ENCODE peak calls at places on chromosomes 7 and 10, in four cellular contexts. D is CD4-positive, alpha-beta memory T cell; U is NAMALWA; A is breast epithelium. L is an unnamed sample.

GRCh38 chr7:134473861-134474291 is 15.0 kb upstream of the AKR1B1 start:
- DNase-seq in D (no peak), A (no peak), U (no peak), L (no peak)

GRCh38 chr10:76868088-76868949 is 769.3 kb downstream of the KCNMA1 start:
- DNase-seq in A (no peak), D (no peak), U (no peak), L (no peak)

GRCh38 chr7:120993011-120993574 is 4.6 kb downstream of the CPED1 start:
- DNase-seq in D (no peak), U (no peak), A (no peak), L (no peak)

GRCh38 chr10:64023926-64024465 is 502.8 kb downstream of the REEP3 start:
- DNase-seq in D (no peak), U (no peak), A (no peak), L (no peak)

GRCh38 chr7:74097937-74098614 is 14.5 kb downstream of the LIMK1 start:
- DNase-seq in A (no peak), U (no peak), D (no peak), L (no peak)

GRCh38 chr10:129048513-129048912 is 418.5 kb upstream of the MGMT start:
- DNase-seq in U (no peak), A (no peak), D (no peak), L (no peak)

GRCh38 chr10:97517096-97517750 is 18.5 kb downstream of the UBTD1 start:
- DNase-seq in D (no peak), A (no peak), U (no peak), L (no peak)

GRCh38 chr10:27819781-27820531 is 74.3 kb upstream of the MKX start:
- DNase-seq in A (no peak), U (no peak), D (no peak), L (no peak)

GRCh38 chr10:133274751-133275682 is 1.7 kb downstream of the ADAM8 start:
- DNase-seq in D (peak; percentile 80), A (no peak), U (peak; percentile 59), L (no peak)

GRCh38 chr7:81331061-81332018 is 412.5 kb upstream of the SEMA3C start:
- DNase-seq in A (no peak), U (no peak), D (no peak), L (no peak)

GRCh38 chr7:37571806-37572205 is 111.8 kb upstream of the GPR141 start:
- DNase-seq in A (no peak), D (no peak), U (no peak), L (no peak)

GRCh38 chr7:114959931-114960330 is 38.0 kb downstream of the MDFIC start:
- DNase-seq in D (no peak), A (no peak), U (no peak), L (no peak)

GRCh38 chr10:124465003-124465776 is 3.6 kb downstream of the LHPP start:
- DNase-seq in D (peak; percentile 12), A (no peak), U (peak; percentile 62), L (no peak)

GRCh38 chr10:70563230-70563629 is 39.3 kb downstream of the PRF1 start:
- DNase-seq in A (no peak), U (no peak), D (no peak), L (no peak)

GRCh38 chr10:34504534-34504933 is 310.6 kb downstream of the PARD3 start:
- DNase-seq in U (no peak), D (no peak), A (no peak), L (no peak)

GRCh38 chr10:77355844-77356243 is 281.8 kb downstream of the KCNMA1 start:
- DNase-seq in D (no peak), A (no peak), U (no peak), L (no peak)

GRCh38 chr10:110168601-110169481 is 38.6 kb upstream of the MXI1 start:
- DNase-seq in A (no peak), D (no peak), U (no peak), L (peak; percentile 60)

GRCh38 chr7:157937432-157937831 is 600.6 kb downstream of the DNAJB6 start:
- DNase-seq in U (no peak), A (no peak), D (no peak), L (no peak)

GRCh38 chr7:155020996-155021395 is 18.1 kb upstream of the PAXIP1 start:
- DNase-seq in U (no peak), A (no peak), D (no peak), L (no peak)